ENCODE peak calls at places on chromosomes 6 and 20, in six cellular contexts. E is A549, H is HEK293T, N is HepG2, Y is K562, D is GM12878. B is an unnamed sample.

GRCh38 chr20:49477200-49477599 is 5.3 kb downstream of the KCNB1 start:
- DNase-seq in E (no peak), H (no peak), N (no peak), Y (peak; percentile 26), D (no peak), B (no peak)

GRCh38 chr6:9540534-9541126 is 874.2 kb downstream of the TFAP2A start:
- DNase-seq in E (peak; percentile 49), H (peak; percentile 39), N (peak; percentile 20), Y (peak; percentile 49), D (no peak), B (peak; percentile 67)

GRCh38 chr6:163554663-163555062 is 140.1 kb downstream of the QKI start:
- DNase-seq in E (peak; percentile 49), H (peak; percentile 64), N (peak; percentile 66), Y (peak; percentile 54), D (no peak), B (peak; percentile 34)

GRCh38 chr6:66508433-66508832 is 801.4 kb upstream of the EYS start:
- DNase-seq in E (no peak), H (no peak), N (no peak), Y (no peak), D (no peak), B (peak; percentile 20)

GRCh38 chr20:39960522-39961420 is 728.3 kb downstream of the MAFB start:
- DNase-seq in E (no peak), H (peak; percentile 6), N (no peak), Y (no peak), D (no peak), B (no peak)

GRCh38 chr6:169738972-169739529 is 12.3 kb downstream of the DYNLT2 start:
- DNase-seq in E (no peak), H (no peak), N (no peak), Y (no peak), D (no peak), B (no peak)

GRCh38 chr6:107264357-107264831 is 149.1 kb upstream of the BEND3 start:
- DNase-seq in E (peak; percentile 78), H (no peak), N (peak; percentile 91), Y (no peak), D (no peak), B (peak; percentile 89)

GRCh38 chr6:29764422-29765196 is 41.4 kb downstream of the HLA-F start:
- DNase-seq in E (no peak), H (no peak), N (no peak), Y (no peak), D (no peak), B (no peak)

GRCh38 chr6:163460307-163460782 is 45.8 kb downstream of the QKI start:
- DNase-seq in E (no peak), H (no peak), N (no peak), Y (no peak), D (peak; percentile 57), B (peak; percentile 42)

GRCh38 chr20:34940126-34940525 is 15.5 kb downstream of the GSS start:
- DNase-seq in E (no peak), H (no peak), N (no peak), Y (no peak), D (no peak), B (peak; percentile 5)

DNA sequence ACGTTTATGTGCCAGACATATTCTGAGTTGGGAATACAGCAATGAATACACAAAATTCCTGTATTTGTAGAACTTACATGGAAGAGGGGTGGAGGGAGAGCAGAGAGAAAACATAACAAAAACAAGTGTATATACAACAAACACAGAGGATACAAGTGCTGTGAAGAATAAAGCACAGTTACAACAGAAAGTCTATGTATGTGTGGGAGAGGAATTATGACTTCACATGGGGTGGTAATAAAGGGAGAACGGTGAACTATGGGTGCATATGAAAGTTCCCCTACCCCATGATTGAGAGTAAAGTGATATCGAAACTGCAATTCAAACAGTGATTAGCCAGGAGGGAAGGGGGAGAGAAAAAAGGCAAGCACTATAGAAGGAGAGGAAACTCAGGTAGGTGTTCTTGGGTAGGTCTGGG is 24.6 kb downstream of the HBS1L start:
- DNase-seq in E (no peak), H (no peak), N (no peak), Y (no peak), D (peak; percentile 86), B (no peak)
- TF ChIP-seq BHLHE40 in E (no peak), H (no peak), N (no peak), Y (no peak), D (no peak), B (no peak)

GRCh38 chr6:34572021-34572420 is 15.9 kb upstream of the SPDEF start:
- DNase-seq in E (no peak), H (no peak), N (no peak), Y (no peak), D (no peak), B (no peak)
- TF ChIP-seq BHLHE40 in E (no peak), H (no peak), N (no peak), Y (no peak), D (no peak), B (no peak)

GRCh38 chr6:128491041-128491642 is 29.3 kb downstream of the PTPRK start:
- DNase-seq in E (no peak), H (no peak), N (peak; percentile 66), Y (no peak), D (no peak), B (no peak)
- TF ChIP-seq BHLHE40 in E (no peak), H (no peak), N (no peak), Y (no peak), D (no peak), B (no peak)

GRCh38 chr6:41177287-41177686 is 14.4 kb upstream of the TREM2 start:
- DNase-seq in E (no peak), H (no peak), N (no peak), Y (no peak), D (no peak), B (no peak)
- TF ChIP-seq BHLHE40 in E (no peak), H (no peak), N (no peak), Y (no peak), D (no peak), B (no peak)

DNA sequence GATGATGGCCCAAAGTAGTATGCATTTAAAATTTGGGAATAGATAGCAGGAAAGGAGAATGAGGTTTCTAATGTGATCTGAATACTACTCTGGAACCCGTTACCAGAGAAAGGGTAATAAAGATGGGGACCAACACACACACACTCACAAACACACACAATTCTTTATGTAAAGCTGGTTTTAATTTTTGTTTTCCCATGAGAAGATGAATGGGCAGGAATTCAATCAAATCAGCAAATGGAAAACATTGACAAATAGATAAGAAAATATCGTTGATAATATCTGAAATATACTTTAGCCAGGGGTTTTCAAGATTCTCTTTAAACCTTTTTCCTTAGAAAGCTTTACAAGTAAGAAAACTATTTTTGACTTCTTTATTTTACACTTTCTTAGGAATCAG is 303.0 kb downstream of the PRL start:
- DNase-seq in E (no peak), H (no peak), N (no peak), Y (no peak), D (no peak), B (no peak)
- TF ChIP-seq BHLHE40 in E (no peak), H (no peak), N (no peak), Y (no peak), D (no peak), B (no peak)

GRCh38 chr6:137783640-137784198 is 83.3 kb upstream of the TNFAIP3 start:
- DNase-seq in E (no peak), H (no peak), N (no peak), Y (no peak), D (no peak), B (no peak)
- TF ChIP-seq BHLHE40 in E (no peak), H (no peak), N (no peak), Y (no peak), D (no peak), B (no peak)

GRCh38 chr6:36334343-36334742 is 2.3 kb downstream of the BNIP5 start:
- DNase-seq in E (no peak), H (no peak), N (no peak), Y (no peak), D (no peak), B (no peak)
- TF ChIP-seq BHLHE40 in E (no peak), H (no peak), N (no peak), Y (no peak), D (no peak), B (no peak)

DNA sequence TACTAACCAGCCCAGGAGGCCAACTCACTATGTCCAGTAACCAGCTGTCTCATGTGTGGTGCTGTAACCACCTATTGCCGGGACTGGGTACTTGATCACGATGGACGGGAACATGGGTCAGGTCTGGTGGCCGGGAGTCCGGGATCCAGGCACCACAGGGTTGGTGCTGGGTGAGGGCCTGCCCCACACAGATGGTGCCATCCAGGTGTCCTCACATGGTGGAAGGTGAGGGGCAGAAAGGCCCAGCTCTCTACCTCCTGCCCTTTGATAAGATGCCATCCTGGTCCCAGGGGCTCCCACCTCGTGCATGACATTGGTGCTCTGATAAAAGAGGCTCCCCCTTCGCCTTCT is 116.3 kb downstream of the TAF4 start:
- DNase-seq in E (no peak), H (no peak), N (no peak), Y (no peak), D (no peak), B (no peak)
- TF ChIP-seq BHLHE40 in E (no peak), H (no peak), N (no peak), Y (no peak), D (no peak), B (no peak)

GRCh38 chr6:91569071-91569470 is 982.2 kb upstream of the MAP3K7 start:
- DNase-seq in E (no peak), H (no peak), N (no peak), Y (no peak), D (no peak), B (peak; percentile 53)
- TF ChIP-seq BHLHE40 in E (no peak), H (no peak), N (no peak), Y (no peak), D (no peak), B (peak; percentile 33)

B was measured in IMR-90.